ENCODE peak calls at places on chromosomes 11 and 22, in nine cellular contexts. D, T, S, I, N, X, L, U and Z are unnamed samples.

GRCh38 chr22:49929553-49929979 is 11.1 kb downstream of the CRELD2 start:
- DNase-seq in D (peak), T (no peak), S (peak), I (no peak), N (peak), X (no peak), L (no peak), U (peak), Z (no peak)

GRCh38 chr22:22534604-22535415 is 14.7 kb upstream of the ZNF280A start:
- DNase-seq in D (no peak), T (no peak), S (no peak), I (no peak), N (no peak), X (no peak), L (no peak), U (no peak), Z (no peak)

GRCh38 chr11:86475027-86475426 is 100.3 kb downstream of the CCDC81 start:
- DNase-seq in D (no peak), T (no peak), S (no peak), I (peak), N (no peak), X (no peak), L (no peak), U (no peak), Z (no peak)

GRCh38 chr11:44774131-44774530 is 47.4 kb downstream of the TSPAN18 start:
- DNase-seq in D (no peak), T (no peak), S (no peak), I (peak), N (no peak), X (no peak), L (no peak), U (peak), Z (no peak)

GRCh38 chr11:1410366-1411291 is 20.9 kb downstream of the BRSK2 start:
- DNase-seq in D (no peak), T (no peak), S (peak), I (no peak), N (peak), X (peak), L (no peak), U (no peak), Z (no peak)

GRCh38 chr22:49052560-49052959 is 775.1 kb downstream of the BRD1 start:
- DNase-seq in D (no peak), T (no peak), S (no peak), I (no peak), N (no peak), X (no peak), L (no peak), U (no peak), Z (no peak)

GRCh38 chr11:66970808-66971442 is 4.2 kb upstream of the C11orf86 start:
- DNase-seq in D (peak), T (peak), S (no peak), I (peak), N (peak), X (peak), L (peak), U (no peak), Z (peak)

GRCh38 chr22:40819741-40820140 is 595 bp upstream of the SLC25A17 start:
- DNase-seq in D (peak), T (peak), S (no peak), I (no peak), N (peak), X (peak), L (no peak), U (no peak), Z (no peak)

GRCh38 chr11:32462296-32462695 is 27.0 kb upstream of the WT1 start:
- DNase-seq in D (no peak), T (no peak), S (no peak), I (no peak), N (no peak), X (no peak), L (no peak), U (no peak), Z (no peak)

GRCh38 chr11:78961186-78961782 is 386.6 kb upstream of the NARS2 start:
- DNase-seq in D (peak), T (peak), S (peak), I (peak), N (peak), X (peak), L (no peak), U (no peak), Z (no peak)

GRCh38 chr11:97965849-97966646 is 1054.7 kb upstream of the CNTN5 start:
- DNase-seq in D (peak), T (peak), S (no peak), I (no peak), N (no peak), X (peak), L (peak), U (no peak), Z (peak)

GRCh38 chr11:84594602-84595001 is 1032.5 kb downstream of the DLG2 start:
- DNase-seq in D (no peak), T (no peak), S (no peak), I (no peak), N (no peak), X (no peak), L (no peak), U (no peak), Z (no peak)

GRCh38 chr11:64006468-64006867 is 20.2 kb downstream of the OTUB1 start:
- DNase-seq in D (peak), T (no peak), S (no peak), I (no peak), N (no peak), X (no peak), L (no peak), U (no peak), Z (no peak)

GRCh38 chr22:20786536-20786979 is 12.6 kb downstream of the SERPIND1 start:
- DNase-seq in D (no peak), T (no peak), S (peak), I (no peak), N (no peak), X (no peak), L (no peak), U (no peak), Z (no peak)

GRCh38 chr11:3914807-3915206 is 59.3 kb downstream of the STIM1 start:
- DNase-seq in D (peak), T (no peak), S (no peak), I (no peak), N (no peak), X (peak), L (no peak), U (no peak), Z (no peak)

GRCh38 chr11:2303627-2304155 is 1.9 kb downstream of the TSPAN32 start:
- DNase-seq in D (no peak), T (no peak), S (no peak), I (peak), N (peak), X (no peak), L (no peak), U (peak), Z (no peak)

GRCh38 chr11:111001986-111002616 is 243.4 kb upstream of the POU2AF2 start:
- DNase-seq in D (peak), T (peak), S (no peak), I (no peak), N (no peak), X (peak), L (peak), U (no peak), Z (peak)

GRCh38 chr22:44407404-44408226 is 90.4 kb downstream of the RTL6 start:
- DNase-seq in D (peak), T (no peak), S (no peak), I (peak), N (no peak), X (no peak), L (no peak), U (peak), Z (no peak)

GRCh38 chr11:106842134-106842533 is 176.1 kb downstream of the GUCY1A2 start:
- DNase-seq in D (no peak), T (no peak), S (no peak), I (no peak), N (no peak), X (no peak), L (no peak), U (no peak), Z (no peak)

GRCh38 chr22:30247974-30248373 is 1.4 kb upstream of the LIF start:
- DNase-seq in D (no peak), T (no peak), S (no peak), I (no peak), N (no peak), X (no peak), L (no peak), U (no peak), Z (no peak)

GRCh38 chr22:18152519-18152918 is 2.5 kb downstream of the USP18 start:
- DNase-seq in D (no peak), T (no peak), S (no peak), I (no peak), N (no peak), X (no peak), L (no peak), U (no peak), Z (no peak)

GRCh38 chr22:46390652-46391301 is 55.3 kb downstream of the TRMU start:
- DNase-seq in D (peak), T (peak), S (peak), I (no peak), N (peak), X (peak), L (no peak), U (peak), Z (no peak)
- TF ChIP-seq CTCF in D (peak), T (peak), S (peak), I (no peak), N (peak), X (peak), L (peak), U (peak), Z (peak)

GRCh38 chr11:46391186-46391577 is 394 bp downstream of the CHRM4 start:
- DNase-seq in D (no peak), T (no peak), S (no peak), I (no peak), N (peak), X (no peak), L (no peak), U (no peak), Z (no peak)
- H3K4me3 ChIP-seq in D (no peak), T (peak), S (peak), I (peak), N (peak), X (no peak), L (peak), U (peak), Z (no peak)

GRCh38 chr22:32206774-32207758 is 2.2 kb upstream of the RFPL2 start:
- DNase-seq in D (peak), T (no peak), S (no peak), I (no peak), N (peak), X (no peak), L (no peak), U (no peak), Z (no peak)
- TF ChIP-seq CTCF in D (peak), T (peak), S (peak), I (peak), N (peak), X (peak), L (peak), U (peak), Z (peak)

GRCh38 chr22:26674211-26675190 is 17.1 kb downstream of the MIAT start:
- DNase-seq in D (no peak), T (no peak), S (no peak), I (no peak), N (no peak), X (no peak), L (no peak), U (no peak), Z (no peak)
- H3K4me3 ChIP-seq in D (peak), T (no peak), S (peak), I (no peak), N (peak), X (peak), L (no peak), U (no peak), Z (peak)

DNA sequence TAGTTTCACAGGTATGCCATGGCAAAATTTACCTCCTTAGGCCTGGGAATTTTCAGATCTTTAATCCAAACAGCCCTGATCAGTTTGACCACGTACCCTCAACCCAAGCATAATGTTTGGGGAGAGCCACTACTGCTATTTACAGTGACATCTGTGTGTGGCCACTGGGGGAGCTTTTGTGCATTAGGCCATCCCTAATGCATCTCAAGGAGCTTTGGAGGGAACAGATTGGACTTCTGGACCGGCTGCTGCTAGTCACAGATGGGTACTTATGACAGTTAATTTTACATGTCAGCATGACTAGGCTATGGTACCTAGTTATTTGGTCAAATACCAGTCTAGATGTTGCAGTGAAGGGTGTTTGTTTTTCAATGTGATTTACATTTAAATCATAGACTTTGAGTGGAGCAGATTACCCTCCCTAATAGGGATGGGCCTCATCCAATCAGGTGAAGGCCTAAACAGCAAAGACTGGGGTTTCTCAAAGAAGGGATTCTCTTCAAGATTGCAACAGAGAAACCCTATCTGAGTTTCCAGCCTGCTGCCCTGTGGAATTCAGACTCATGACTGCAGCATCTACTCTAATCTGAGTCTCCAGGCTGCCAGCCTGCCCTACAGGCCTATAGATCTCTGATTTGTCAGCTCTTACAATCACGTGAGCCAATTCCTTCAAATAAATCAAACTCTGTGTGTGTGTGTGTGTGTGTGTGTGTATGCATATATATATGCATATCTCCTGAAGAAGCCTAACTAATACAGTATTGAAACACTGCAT is 37.9 kb upstream of the GALNT18 start:
- DNase-seq in D (no peak), T (no peak), S (no peak), I (no peak), N (no peak), X (no peak), L (no peak), U (no peak), Z (no peak)
- TF ChIP-seq CTCF in D (no peak), T (no peak), S (no peak), I (peak), N (peak), X (peak), L (peak), U (peak), Z (peak)

DNA sequence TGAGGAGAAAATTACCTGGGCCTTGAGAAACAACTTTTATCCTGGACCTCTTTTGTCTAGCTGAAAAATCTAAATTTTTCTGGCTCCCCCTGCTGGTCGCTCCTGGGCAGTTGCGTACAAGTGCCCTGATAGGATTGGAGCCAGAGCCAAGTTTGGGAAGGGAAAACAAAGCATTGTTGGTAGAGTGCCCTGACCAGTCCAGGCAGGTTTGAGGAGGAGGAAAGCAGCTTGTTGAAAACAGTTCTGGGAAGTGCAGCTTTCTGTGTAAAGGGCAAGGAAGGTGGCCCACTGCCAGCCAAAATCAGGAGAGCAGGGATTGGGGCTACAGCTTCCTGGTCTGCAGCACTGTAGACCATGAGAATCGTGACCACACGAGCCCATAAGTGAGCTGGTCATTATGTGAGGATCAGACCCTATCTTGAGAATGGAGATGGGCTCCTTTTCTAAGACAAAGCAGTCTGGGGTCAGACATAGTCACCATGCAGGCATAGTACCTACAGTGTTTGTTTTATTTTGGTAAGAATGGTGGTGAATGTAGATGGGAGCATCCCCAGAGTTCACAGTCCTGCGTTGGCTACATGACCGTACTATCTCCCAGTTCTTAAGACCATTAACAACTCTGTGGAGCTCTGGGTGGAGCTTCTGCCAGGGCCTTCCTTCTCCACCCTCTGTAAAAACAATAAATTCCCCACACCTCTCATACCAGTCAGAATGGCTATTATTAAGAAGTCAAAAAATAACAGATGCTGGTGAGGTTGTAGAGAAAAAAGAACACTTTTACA is 21.3 kb upstream of the PIK3IP1 start:
- DNase-seq in D (peak), T (peak), S (peak), I (peak), N (peak), X (peak), L (no peak), U (peak), Z (peak)
- H3K4me3 ChIP-seq in D (no peak), T (no peak), S (no peak), I (no peak), N (no peak), X (no peak), L (no peak), U (no peak), Z (no peak)

GRCh38 chr11:114255289-114255688 is 40.9 kb upstream of the NNMT start:
- DNase-seq in D (no peak), T (no peak), S (no peak), I (no peak), N (no peak), X (no peak), L (no peak), U (no peak), Z (no peak)
- TF ChIP-seq CTCF in D (no peak), T (no peak), S (no peak), I (no peak), N (no peak), X (no peak), L (no peak), U (no peak), Z (no peak)

DNA sequence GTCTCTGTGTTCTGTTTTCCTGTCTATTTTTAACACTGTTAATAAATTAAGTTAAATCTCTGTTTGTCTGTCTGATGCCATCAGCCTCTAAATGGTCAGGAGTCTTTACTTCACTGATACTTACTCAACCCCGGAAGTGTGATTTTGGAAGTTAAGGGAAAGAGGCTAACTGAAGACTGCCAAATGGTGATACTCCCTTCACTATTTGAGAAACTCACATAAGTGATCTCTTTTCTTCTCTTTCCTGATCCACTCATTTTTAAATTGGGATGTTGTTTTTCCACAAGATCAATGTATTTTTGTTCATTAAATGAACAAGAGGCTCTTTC is 389 bp upstream of the CASP12 start:
- DNase-seq in D (peak), T (no peak), S (no peak), I (no peak), N (no peak), X (peak), L (no peak), U (no peak), Z (no peak)
- H3K4me3 ChIP-seq in D (no peak), T (no peak), S (peak), I (no peak), N (no peak), X (peak), L (no peak), U (peak), Z (no peak)

GRCh38 chr11:69943066-69943465 is 123.8 kb upstream of the FGF3 start:
- DNase-seq in D (no peak), T (no peak), S (no peak), I (peak), N (no peak), X (no peak), L (no peak), U (peak), Z (no peak)
- TF ChIP-seq CTCF in D (no peak), T (no peak), S (no peak), I (peak), N (peak), X (no peak), L (peak), U (peak), Z (no peak)

GRCh38 chr11:105032495-105032894 is 2.4 kb downstream of the CASP1 start:
- DNase-seq in D (no peak), T (no peak), S (no peak), I (no peak), N (no peak), X (no peak), L (no peak), U (no peak), Z (no peak)
- H3K4me3 ChIP-seq in D (no peak), T (no peak), S (no peak), I (no peak), N (no peak), X (peak), L (no peak), U (peak), Z (no peak)